ENCODE peak calls at places on chromosomes 4 and X, in eight cellular contexts. Y is choroid plexus epithelial cell, L is left lung, J is OCI-LY7, D is right lobe of liver, H is astrocyte of the spinal cord, O is mucosa of descending colon, W is AG09309. A is an unnamed sample.

GRCh38 chr4:97530676-97531075 is 612.6 kb downstream of the STPG2 start:
- DNase-seq in Y (no peak), O (no peak), H (no peak), J (no peak), D (no peak), L (no peak), W (no peak), A (no peak)

GRCh38 chr4:100519205-100519604 is 1.4 kb upstream of the EMCN start:
- DNase-seq in L (no peak), Y (no peak), H (no peak), W (no peak), O (no peak), D (no peak), J (no peak), A (no peak)

GRCh38 chrX:37883196-37883595 is 35.8 kb upstream of the DYNLT3 start:
- DNase-seq in H (no peak), J (no peak), L (no peak), D (no peak), O (no peak), W (no peak), Y (peak), A (no peak)

GRCh38 chrX:110322603-110323002 is 4.7 kb upstream of the AMMECR1 start:
- DNase-seq in O (no peak), Y (no peak), W (no peak), J (no peak), H (peak), D (no peak), L (no peak), A (no peak)

GRCh38 chr4:157978680-157979361 is 194.0 kb downstream of the GASK1B start:
- DNase-seq in Y (peak), D (peak), W (no peak), O (peak), L (no peak), H (peak), J (peak), A (peak)

GRCh38 chr4:30722092-30722915 is 2.1 kb downstream of the PCDH7 start:
- DNase-seq in Y (no peak), D (no peak), L (peak), W (no peak), O (peak), J (no peak), H (no peak), A (no peak)

GRCh38 chr4:1567808-1568581 is 116.1 kb downstream of the FAM53A start:
- DNase-seq in L (no peak), O (peak), D (peak), J (no peak), H (no peak), Y (no peak), W (no peak), A (no peak)

GRCh38 chr4:163544407-163545038 is 50.0 kb downstream of the TMA16 start:
- DNase-seq in H (peak), J (peak), L (peak), D (peak), Y (peak), W (no peak), O (peak), A (peak)

GRCh38 chr4:26384380-26385057 is 63.7 kb downstream of the RBPJ start:
- DNase-seq in W (no peak), H (no peak), O (no peak), J (no peak), D (no peak), L (no peak), Y (no peak), A (no peak)

GRCh38 chr4:45662996-45663395 is 460.9 kb downstream of the GABRG1 start:
- DNase-seq in O (peak), L (peak), Y (peak), W (no peak), J (no peak), D (no peak), H (peak), A (no peak)

GRCh38 chr4:186132577-186133277 is 28.2 kb downstream of the FAM149A start:
- DNase-seq in L (no peak), D (no peak), O (no peak), W (no peak), J (peak), Y (peak), H (peak), A (no peak)

GRCh38 chr4:150395872-150396271 is 186.1 kb upstream of the MAB21L2 start:
- DNase-seq in H (no peak), D (no peak), O (no peak), L (no peak), J (no peak), Y (no peak), W (no peak), A (no peak)

GRCh38 chr4:102449751-102450352 is 51.3 kb upstream of the NFKB1 start:
- DNase-seq in W (no peak), O (no peak), H (peak), D (no peak), J (peak), L (no peak), Y (peak), A (peak)

GRCh38 chr4:163808091-163808490 is 313.6 kb downstream of the TMA16 start:
- DNase-seq in W (no peak), O (no peak), J (no peak), L (no peak), H (no peak), D (no peak), Y (peak), A (no peak)

GRCh38 chr4:76457885-76458284 is 22.9 kb downstream of the SHROOM3 start:
- DNase-seq in D (peak), L (no peak), J (no peak), Y (peak), O (no peak), H (no peak), W (no peak), A (no peak)

GRCh38 chrX:132651411-132652086 is 162.7 kb upstream of the MBNL3 start:
- DNase-seq in O (no peak), W (peak), D (no peak), L (no peak), J (no peak), H (peak), Y (no peak), A (no peak)

GRCh38 chr4:43253511-43253910 is 361.0 kb downstream of the GRXCR1 start:
- DNase-seq in L (no peak), J (no peak), W (no peak), H (no peak), O (no peak), Y (peak), D (no peak), A (no peak)

GRCh38 chr4:123418486-123418931 is 21.9 kb downstream of the SPRY1 start:
- DNase-seq in L (no peak), H (peak), J (peak), D (no peak), Y (peak), O (no peak), W (peak), A (peak)

GRCh38 chrX:63525491-63525890 is 174.4 kb upstream of the SPIN4 start:
- DNase-seq in O (no peak), J (no peak), Y (no peak), L (no peak), H (no peak), W (no peak), D (no peak), A (peak)

GRCh38 chrX:49840679-49841078 is 11.6 kb downstream of the PAGE4 start:
- DNase-seq in O (peak), J (peak), Y (peak), L (peak), H (peak), D (peak), W (no peak), A (peak)

GRCh38 chr4:3346146-3346545 is 53.3 kb downstream of the RGS12 start:
- DNase-seq in W (peak), O (no peak), H (peak), L (no peak), D (no peak), J (peak), Y (peak), A (peak)

GRCh38 chr4:102139932-102140331 is 205.3 kb downstream of the SLC39A8 start:
- DNase-seq in J (no peak), W (no peak), D (no peak), O (no peak), H (peak), Y (no peak), L (no peak), A (no peak)

GRCh38 chrX:127558811-127559210 is 493.4 kb downstream of the ACTRT1 start:
- DNase-seq in H (no peak), W (no peak), J (no peak), Y (no peak), L (no peak), O (no peak), D (no peak), A (no peak)

GRCh38 chr4:32462944-32463343 is 1742.8 kb downstream of the PCDH7 start:
- DNase-seq in L (no peak), Y (peak), W (no peak), H (peak), O (no peak), J (peak), D (no peak), A (peak)

GRCh38 chr4:24588216-24588954 is 4.0 kb upstream of the DHX15 start:
- DNase-seq in J (no peak), L (no peak), W (no peak), D (no peak), Y (no peak), O (no peak), H (no peak), A (no peak)

GRCh38 chr4:151389316-151389715 is 19.7 kb upstream of the FHIP1A start:
- DNase-seq in Y (no peak), O (no peak), D (no peak), H (no peak), L (no peak), W (peak), J (no peak), A (no peak)

GRCh38 chrX:6498324-6498723 is 36.6 kb downstream of the VCX3A start:
- DNase-seq in J (no peak), H (no peak), O (no peak), D (no peak), L (no peak), W (no peak), Y (no peak), A (no peak)

GRCh38 chr4:15006416-15007024 is 4.2 kb downstream of the CPEB2 start:
- DNase-seq in O (no peak), H (peak), Y (peak), L (no peak), D (no peak), J (peak), W (no peak), A (peak)

GRCh38 chrX:84188320-84188834 is 378 bp upstream of the RPS6KA6 start:
- DNase-seq in J (no peak), Y (peak), D (peak), L (peak), O (peak), H (peak), W (no peak), A (no peak)

GRCh38 chr4:13430834-13431568 is 53.1 kb downstream of the RAB28 start:
- DNase-seq in W (no peak), J (peak), O (no peak), L (no peak), Y (no peak), H (no peak), D (no peak), A (no peak)

GRCh38 chr4:117068120-117068519 is 17.3 kb downstream of the TRAM1L1 start:
- DNase-seq in Y (no peak), J (no peak), O (no peak), D (no peak), L (no peak), H (no peak), W (no peak), A (no peak)

GRCh38 chr4:151933122-151933827 is 172.5 kb upstream of the GATB start:
- DNase-seq in D (no peak), O (no peak), W (no peak), L (no peak), H (no peak), Y (no peak), J (no peak), A (no peak)

GRCh38 chr4:154467886-154468285 is 23.7 kb downstream of the DCHS2 start:
- DNase-seq in D (no peak), Y (no peak), H (no peak), W (no peak), O (no peak), J (no peak), L (no peak), A (no peak)

GRCh38 chrX:47643926-47644325 is 6.4 kb downstream of the ELK1 start:
- DNase-seq in Y (peak), J (no peak), W (no peak), H (no peak), D (no peak), L (no peak), O (no peak), A (no peak)

GRCh38 chrX:33855251-33855650 is 276.9 kb downstream of the FAM47A start:
- DNase-seq in W (no peak), O (no peak), D (no peak), L (no peak), H (no peak), J (no peak), Y (no peak), A (no peak)

GRCh38 chr4:166169111-166169510 is 296.1 kb downstream of the TLL1 start:
- DNase-seq in Y (peak), L (no peak), H (no peak), J (no peak), D (no peak), O (no peak), W (no peak), A (peak)

GRCh38 chrX:107102980-107103379 is 15.6 kb downstream of the RBM41 start:
- DNase-seq in H (peak), L (no peak), O (no peak), D (no peak), J (no peak), Y (peak), W (no peak), A (no peak)
- TF ChIP-seq CTCF in H (peak), L (no peak), O (no peak), D (no peak), J (peak), Y (peak), W (peak), A (no peak)

GRCh38 chr4:153465583-153465921 is 608 bp upstream of the TMEM131L start:
- DNase-seq in J (peak), L (peak), O (peak), D (peak), H (peak), Y (peak), W (no peak), A (peak)
- H3K4me3 ChIP-seq in J (peak), L (peak), O (no peak), D (peak), H (peak), Y (peak), W (peak), A (peak)

GRCh38 chr4:146367347-146367746 is 153.0 kb downstream of the REELD1 start:
- DNase-seq in Y (no peak), H (no peak), L (no peak), W (no peak), J (no peak), D (no peak), O (no peak), A (no peak)

GRCh38 chr4:146370841-146371240 is 150.9 kb downstream of the SLC10A7 start:
- DNase-seq in J (no peak), Y (peak), O (no peak), D (no peak), H (peak), L (no peak), W (no peak), A (no peak)

GRCh38 chr4:146371812-146372211 is 149.9 kb downstream of the SLC10A7 start:
- DNase-seq in Y (no peak), L (no peak), D (no peak), J (no peak), O (no peak), W (no peak), H (no peak), A (no peak)

GRCh38 chr4:146368209-146368608 is 153.5 kb downstream of the SLC10A7 start:
- DNase-seq in J (no peak), H (no peak), O (no peak), D (no peak), W (no peak), L (no peak), Y (peak), A (no peak)

GRCh38 chr4:146369446-146369845 is 152.3 kb downstream of the SLC10A7 start:
- DNase-seq in Y (peak), H (no peak), D (no peak), W (no peak), O (no peak), L (no peak), J (no peak), A (no peak)
- TF ChIP-seq CTCF in Y (no peak), H (no peak), D (no peak), W (no peak), O (no peak), L (no peak), J (no peak), A (no peak)

GRCh38 chrX:70313503-70313902 is 23.6 kb downstream of the KIF4A start:
- DNase-seq in W (no peak), J (no peak), D (no peak), Y (peak), H (peak), O (no peak), L (no peak), A (no peak)
- H3K4me3 ChIP-seq in W (no peak), J (no peak), D (no peak), Y (no peak), H (no peak), O (no peak), L (no peak), A (no peak)

A was measured in GM12865.